ENCODE peak calls at places on chromosome 9, in seven cellular contexts. One of them, this sample, is unnamed.

GRCh38 chr9:101418518-101419111 is 17.0 kb downstream of the ALDOB start:
- DNase-seq in HCT116: no peak
- DNase-seq in HepG2: no peak
- DNase-seq in H1: no peak
- DNase-seq in GM12878: no peak
- DNase-seq in SK-N-SH: no peak
- DNase-seq in K562: no peak
- DNase-seq in this sample: no peak

GRCh38 chr9:3908731-3909130 is 382.9 kb upstream of the RFX3 start:
- DNase-seq in GM12878: no peak
- DNase-seq in SK-N-SH: no peak
- DNase-seq in HepG2: no peak
- DNase-seq in HCT116: no peak
- DNase-seq in K562: no peak
- DNase-seq in H1: no peak
- DNase-seq in this sample: no peak

GRCh38 chr9:5813837-5814236 is 19.1 kb downstream of the ERMP1 start:
- DNase-seq in H1: no peak
- DNase-seq in GM12878: no peak
- DNase-seq in HCT116: no peak
- DNase-seq in HepG2: no peak
- DNase-seq in SK-N-SH: no peak
- DNase-seq in K562: no peak
- DNase-seq in this sample: no peak

GRCh38 chr9:81028504-81028903 is 660.8 kb downstream of the TLE1 start:
- DNase-seq in SK-N-SH: no peak
- DNase-seq in GM12878: no peak
- DNase-seq in K562: no peak
- DNase-seq in H1: no peak
- DNase-seq in HCT116: peak
- DNase-seq in HepG2: peak
- DNase-seq in this sample: no peak

GRCh38 chr9:111969622-111970021 is 73.0 kb downstream of the UGCG start:
- DNase-seq in HCT116: no peak
- DNase-seq in SK-N-SH: no peak
- DNase-seq in HepG2: no peak
- DNase-seq in GM12878: no peak
- DNase-seq in H1: no peak
- DNase-seq in K562: no peak
- DNase-seq in this sample: no peak

GRCh38 chr9:12722131-12722530 is 28.9 kb downstream of the TYRP1 start:
- DNase-seq in GM12878: no peak
- DNase-seq in K562: no peak
- DNase-seq in SK-N-SH: no peak
- DNase-seq in HCT116: no peak
- DNase-seq in H1: no peak
- DNase-seq in HepG2: no peak
- DNase-seq in this sample: peak

GRCh38 chr9:127898433-127899199 is 787 bp downstream of the ST6GALNAC6 start:
- DNase-seq in HCT116: no peak
- DNase-seq in SK-N-SH: peak
- DNase-seq in HepG2: peak
- DNase-seq in GM12878: no peak
- DNase-seq in H1: no peak
- DNase-seq in K562: peak
- DNase-seq in this sample: no peak

GRCh38 chr9:2725929-2726328 is 8.6 kb downstream of the KCNV2 start:
- DNase-seq in HepG2: no peak
- DNase-seq in SK-N-SH: no peak
- DNase-seq in H1: no peak
- DNase-seq in K562: no peak
- DNase-seq in HCT116: no peak
- DNase-seq in GM12878: no peak
- DNase-seq in this sample: no peak

GRCh38 chr9:18405240-18405639 is 68.7 kb upstream of the ADAMTSL1 start:
- DNase-seq in HCT116: no peak
- DNase-seq in SK-N-SH: no peak
- DNase-seq in K562: no peak
- DNase-seq in HepG2: no peak
- DNase-seq in GM12878: no peak
- DNase-seq in H1: no peak
- DNase-seq in this sample: no peak

GRCh38 chr9:94865599-94866456 is 139.3 kb downstream of the AOPEP start:
- DNase-seq in H1: no peak
- DNase-seq in K562: no peak
- DNase-seq in HCT116: no peak
- DNase-seq in SK-N-SH: peak
- DNase-seq in GM12878: no peak
- DNase-seq in HepG2: no peak
- DNase-seq in this sample: no peak

GRCh38 chr9:85224729-85225128 is 517.0 kb downstream of the AGTPBP1 start:
- DNase-seq in K562: no peak
- DNase-seq in H1: no peak
- DNase-seq in HCT116: peak
- DNase-seq in SK-N-SH: no peak
- DNase-seq in HepG2: no peak
- DNase-seq in GM12878: no peak
- DNase-seq in this sample: no peak

DNA sequence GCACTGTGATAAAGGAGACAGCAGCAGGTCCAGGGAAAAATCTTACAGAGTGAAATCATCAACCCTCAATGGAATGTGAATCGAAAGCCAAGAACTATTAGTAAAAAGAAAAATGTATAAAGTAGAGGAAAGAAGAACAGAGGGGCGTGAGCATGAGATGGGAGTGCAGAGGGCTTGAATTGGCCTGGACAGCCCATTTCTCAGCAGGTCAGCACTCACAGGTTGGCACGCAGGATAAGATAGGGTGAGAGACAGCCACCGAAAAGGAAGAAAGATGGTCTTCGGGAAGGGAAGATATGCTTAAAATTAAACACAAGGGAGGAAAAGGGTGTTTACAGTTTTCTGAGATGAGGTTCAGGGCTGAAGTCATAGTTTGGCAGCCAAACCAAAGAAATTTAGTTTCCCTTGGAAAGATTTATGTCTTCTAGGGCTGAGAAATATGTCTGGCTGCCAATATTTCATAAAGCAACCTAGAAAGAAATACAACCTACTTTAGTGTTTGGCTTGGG is 524.7 kb downstream of the SPATA31D1 start:
- DNase-seq in H1: no peak
- DNase-seq in SK-N-SH: no peak
- DNase-seq in GM12878: no peak
- DNase-seq in HCT116: no peak
- DNase-seq in K562: no peak
- DNase-seq in HepG2: no peak
- DNase-seq in this sample: no peak
- TF ChIP-seq JUND in H1: no peak
- TF ChIP-seq JUND in SK-N-SH: no peak
- TF ChIP-seq JUND in GM12878: no peak
- TF ChIP-seq JUND in HCT116: no peak
- TF ChIP-seq JUND in K562: no peak
- TF ChIP-seq JUND in HepG2: no peak
- TF ChIP-seq JUND in this sample: no peak

GRCh38 chr9:652896-653295 is 188.6 kb upstream of the DMRT1 start:
- DNase-seq in K562: no peak
- DNase-seq in HCT116: no peak
- DNase-seq in H1: no peak
- DNase-seq in HepG2: no peak
- DNase-seq in GM12878: no peak
- DNase-seq in SK-N-SH: no peak
- DNase-seq in this sample: no peak

GRCh38 chr9:653421-653820 is 188.1 kb upstream of the DMRT1 start:
- DNase-seq in K562: no peak
- DNase-seq in SK-N-SH: no peak
- DNase-seq in GM12878: no peak
- DNase-seq in HCT116: no peak
- DNase-seq in H1: no peak
- DNase-seq in HepG2: no peak
- DNase-seq in this sample: no peak

GRCh38 chr9:656918-657583 is 184.4 kb upstream of the DMRT1 start:
- DNase-seq in H1: no peak
- DNase-seq in SK-N-SH: no peak
- DNase-seq in K562: no peak
- DNase-seq in GM12878: no peak
- DNase-seq in HepG2: no peak
- DNase-seq in HCT116: no peak
- DNase-seq in this sample: no peak

GRCh38 chr9:653856-654387 is 187.6 kb upstream of the DMRT1 start:
- DNase-seq in HCT116: no peak
- DNase-seq in SK-N-SH: no peak
- DNase-seq in GM12878: no peak
- DNase-seq in H1: no peak
- DNase-seq in HepG2: no peak
- DNase-seq in K562: no peak
- DNase-seq in this sample: no peak

DNA sequence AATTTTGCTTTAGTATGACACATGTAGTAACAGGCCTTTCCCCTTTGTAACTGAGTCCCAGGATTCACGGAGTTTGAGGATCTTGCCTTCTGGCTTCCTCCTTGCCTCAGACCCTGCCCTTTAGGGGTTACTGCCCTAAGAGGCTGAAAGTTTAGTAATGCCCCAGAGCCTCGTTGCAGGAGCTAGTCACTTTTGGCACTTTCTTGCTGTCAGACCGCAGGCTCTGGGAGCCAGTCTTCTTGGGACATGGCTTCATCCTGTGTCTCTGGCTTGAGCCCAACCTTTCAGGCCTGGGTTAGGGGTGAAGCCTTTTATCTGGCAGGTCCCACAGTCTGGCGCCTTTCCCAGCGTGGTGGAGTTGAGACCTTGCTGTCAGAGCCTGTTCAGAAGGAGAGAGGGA is 185.6 kb upstream of the DMRT1 start:
- DNase-seq in SK-N-SH: no peak
- DNase-seq in GM12878: no peak
- DNase-seq in HCT116: no peak
- DNase-seq in K562: no peak
- DNase-seq in HepG2: no peak
- DNase-seq in H1: no peak
- DNase-seq in this sample: no peak
- TF ChIP-seq JUND in SK-N-SH: no peak
- TF ChIP-seq JUND in GM12878: no peak
- TF ChIP-seq JUND in HCT116: no peak
- TF ChIP-seq JUND in K562: no peak
- TF ChIP-seq JUND in HepG2: no peak
- TF ChIP-seq JUND in H1: no peak
- TF ChIP-seq JUND in this sample: no peak

GRCh38 chr9:130379649-130379970 is 65.2 kb upstream of the ASS1 start:
- DNase-seq in HCT116: no peak
- DNase-seq in GM12878: no peak
- DNase-seq in H1: no peak
- DNase-seq in HepG2: no peak
- DNase-seq in SK-N-SH: no peak
- DNase-seq in K562: no peak
- DNase-seq in this sample: no peak
- TF ChIP-seq JUND in HCT116: no peak
- TF ChIP-seq JUND in GM12878: no peak
- TF ChIP-seq JUND in H1: no peak
- TF ChIP-seq JUND in HepG2: no peak
- TF ChIP-seq JUND in SK-N-SH: no peak
- TF ChIP-seq JUND in K562: no peak
- TF ChIP-seq JUND in this sample: no peak

GRCh38 chr9:28770226-28770625 is 1196.9 kb upstream of the C9orf72 start:
- DNase-seq in HepG2: no peak
- DNase-seq in HCT116: no peak
- DNase-seq in K562: no peak
- DNase-seq in SK-N-SH: no peak
- DNase-seq in GM12878: no peak
- DNase-seq in H1: no peak
- DNase-seq in this sample: no peak
- TF ChIP-seq JUND in HepG2: no peak
- TF ChIP-seq JUND in HCT116: no peak
- TF ChIP-seq JUND in K562: no peak
- TF ChIP-seq JUND in SK-N-SH: no peak
- TF ChIP-seq JUND in GM12878: no peak
- TF ChIP-seq JUND in H1: no peak
- TF ChIP-seq JUND in this sample: no peak

This sample was measured in T47D.